ENCODE peak calls at places on chromosomes 6 and 20, in eight cellular contexts. One of them, this sample, is unnamed. For H4K20me1, the result is how much of the 10 kb centered on the place peaks cover.

GRCh38 chr20:17504898-17505663 is 26.1 kb downstream of the BFSP1 start:
- DNase-seq in PC-9: peak
- DNase-seq in fibroblast of lung: peak
- DNase-seq in PC-3: peak
- DNase-seq in MM.1S: peak
- DNase-seq in GM23248: peak
- DNase-seq in H9: peak
- DNase-seq in IMR-90: peak
- DNase-seq in this sample: peak

GRCh38 chr6:125294036-125294435 is 7.7 kb downstream of the HDDC2 start:
- DNase-seq in H9: no peak
- DNase-seq in PC-9: no peak
- DNase-seq in fibroblast of lung: no peak
- DNase-seq in PC-3: no peak
- DNase-seq in IMR-90: no peak
- DNase-seq in MM.1S: no peak
- DNase-seq in GM23248: no peak
- DNase-seq in this sample: peak

GRCh38 chr6:6547111-6547879 is 41.2 kb upstream of the LY86 start:
- DNase-seq in PC-9: peak
- DNase-seq in IMR-90: peak
- DNase-seq in H9: peak
- DNase-seq in fibroblast of lung: peak
- DNase-seq in PC-3: peak
- DNase-seq in MM.1S: peak
- DNase-seq in GM23248: peak
- DNase-seq in this sample: peak

GRCh38 chr6:73308712-73309533 is 45.2 kb downstream of the DPPA5 start:
- DNase-seq in H9: peak
- DNase-seq in PC-9: peak
- DNase-seq in fibroblast of lung: peak
- DNase-seq in GM23248: no peak
- DNase-seq in MM.1S: no peak
- DNase-seq in IMR-90: no peak
- DNase-seq in PC-3: peak
- DNase-seq in this sample: peak

GRCh38 chr20:53751394-53752368 is 158.0 kb upstream of the ZNF217 start:
- DNase-seq in GM23248: peak
- DNase-seq in IMR-90: no peak
- DNase-seq in PC-3: peak
- DNase-seq in PC-9: no peak
- DNase-seq in MM.1S: peak
- DNase-seq in H9: no peak
- DNase-seq in fibroblast of lung: no peak
- DNase-seq in this sample: no peak

GRCh38 chr6:41531591-41532582 is 14.3 kb upstream of the FOXP4 start:
- DNase-seq in PC-3: peak
- DNase-seq in GM23248: peak
- DNase-seq in fibroblast of lung: peak
- DNase-seq in PC-9: no peak
- DNase-seq in IMR-90: peak
- DNase-seq in MM.1S: peak
- DNase-seq in H9: no peak
- DNase-seq in this sample: no peak

GRCh38 chr6:166259296-166259977 is 48.8 kb downstream of the PRR18 start:
- DNase-seq in PC-9: no peak
- DNase-seq in GM23248: no peak
- DNase-seq in MM.1S: peak
- DNase-seq in fibroblast of lung: no peak
- DNase-seq in IMR-90: no peak
- DNase-seq in H9: no peak
- DNase-seq in PC-3: no peak
- DNase-seq in this sample: no peak

GRCh38 chr6:3217286-3217685 is 10.2 kb downstream of the TUBB2B start:
- DNase-seq in fibroblast of lung: no peak
- DNase-seq in GM23248: no peak
- DNase-seq in PC-9: no peak
- DNase-seq in IMR-90: no peak
- DNase-seq in MM.1S: no peak
- DNase-seq in H9: no peak
- DNase-seq in PC-3: no peak
- DNase-seq in this sample: no peak

GRCh38 chr6:34242252-34243130 is 5.8 kb downstream of the HMGA1 start:
- DNase-seq in PC-9: no peak
- DNase-seq in H9: no peak
- DNase-seq in MM.1S: no peak
- DNase-seq in fibroblast of lung: no peak
- DNase-seq in IMR-90: peak
- DNase-seq in GM23248: peak
- DNase-seq in PC-3: peak
- DNase-seq in this sample: no peak

GRCh38 chr6:34241351-34242215 is 4.9 kb downstream of the HMGA1 start:
- DNase-seq in PC-9: no peak
- DNase-seq in PC-3: no peak
- DNase-seq in MM.1S: no peak
- DNase-seq in H9: no peak
- DNase-seq in IMR-90: no peak
- DNase-seq in GM23248: no peak
- DNase-seq in fibroblast of lung: no peak
- DNase-seq in this sample: no peak

GRCh38 chr6:34240329-34241248 is 3.9 kb downstream of the HMGA1 start:
- DNase-seq in IMR-90: no peak
- DNase-seq in PC-3: no peak
- DNase-seq in PC-9: no peak
- DNase-seq in H9: no peak
- DNase-seq in fibroblast of lung: no peak
- DNase-seq in GM23248: no peak
- DNase-seq in MM.1S: no peak
- DNase-seq in this sample: no peak

GRCh38 chr6:34243901-34244884 is 4.6 kb downstream of the SMIM29 start:
- DNase-seq in fibroblast of lung: peak
- DNase-seq in GM23248: peak
- DNase-seq in PC-9: peak
- DNase-seq in IMR-90: peak
- DNase-seq in H9: peak
- DNase-seq in MM.1S: no peak
- DNase-seq in PC-3: peak
- DNase-seq in this sample: peak

GRCh38 chr6:34243131-34243771 is 5.6 kb downstream of the SMIM29 start:
- DNase-seq in GM23248: peak
- DNase-seq in fibroblast of lung: no peak
- DNase-seq in IMR-90: peak
- DNase-seq in PC-9: peak
- DNase-seq in PC-3: peak
- DNase-seq in MM.1S: no peak
- DNase-seq in H9: no peak
- DNase-seq in this sample: no peak
- H4K20me1 ChIP-seq in GM23248: under half
- H4K20me1 ChIP-seq in fibroblast of lung: under half
- H4K20me1 ChIP-seq in IMR-90: under half
- H4K20me1 ChIP-seq in PC-9: under half
- H4K20me1 ChIP-seq in PC-3: under half
- H4K20me1 ChIP-seq in MM.1S: under half
- H4K20me1 ChIP-seq in H9: under half
- H4K20me1 ChIP-seq in this sample: under half

DNA sequence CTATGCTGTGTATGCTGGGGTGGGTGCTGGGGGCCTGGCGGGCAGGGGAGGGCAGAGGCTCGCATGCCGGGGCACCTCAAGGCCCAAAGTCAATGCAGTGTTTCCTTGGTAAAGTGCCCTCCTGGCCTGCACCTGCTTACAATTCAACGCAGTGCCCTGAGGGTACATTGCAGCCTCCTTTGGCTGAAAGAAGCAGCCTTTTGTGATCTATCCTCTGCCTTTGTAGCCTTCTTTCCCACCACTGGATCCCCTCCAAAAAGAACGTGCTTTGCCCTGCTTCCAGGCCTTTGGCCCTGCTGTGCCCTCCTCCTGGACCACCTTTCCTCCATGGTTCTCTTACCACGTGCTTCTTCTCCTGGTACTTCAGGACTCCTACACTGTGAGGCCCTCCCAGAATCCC is 113.6 kb upstream of the PTPN1 start:
- DNase-seq in IMR-90: no peak
- DNase-seq in fibroblast of lung: no peak
- DNase-seq in PC-9: no peak
- DNase-seq in PC-3: no peak
- DNase-seq in MM.1S: no peak
- DNase-seq in H9: no peak
- DNase-seq in GM23248: no peak
- DNase-seq in this sample: no peak
- H3K27ac ChIP-seq in IMR-90: no peak
- H3K27ac ChIP-seq in fibroblast of lung: no peak
- H3K27ac ChIP-seq in PC-9: no peak
- H3K27ac ChIP-seq in PC-3: no peak
- H3K27ac ChIP-seq in MM.1S: no peak
- H3K27ac ChIP-seq in H9: no peak
- H3K27ac ChIP-seq in GM23248: no peak
- H3K27ac ChIP-seq in this sample: no peak

GRCh38 chr6:21997414-21998037 is 299.3 kb downstream of the PRL start:
- DNase-seq in MM.1S: no peak
- DNase-seq in IMR-90: peak
- DNase-seq in H9: no peak
- DNase-seq in PC-9: no peak
- DNase-seq in PC-3: no peak
- DNase-seq in fibroblast of lung: no peak
- DNase-seq in GM23248: no peak
- DNase-seq in this sample: no peak

GRCh38 chr6:21996425-21997207 is 300.2 kb downstream of the PRL start:
- DNase-seq in PC-3: no peak
- DNase-seq in PC-9: no peak
- DNase-seq in IMR-90: no peak
- DNase-seq in fibroblast of lung: no peak
- DNase-seq in MM.1S: no peak
- DNase-seq in GM23248: no peak
- DNase-seq in H9: no peak
- DNase-seq in this sample: peak

GRCh38 chr6:22001336-22002027 is 295.4 kb downstream of the PRL start:
- DNase-seq in MM.1S: no peak
- DNase-seq in H9: no peak
- DNase-seq in PC-9: no peak
- DNase-seq in PC-3: no peak
- DNase-seq in fibroblast of lung: no peak
- DNase-seq in IMR-90: no peak
- DNase-seq in GM23248: no peak
- DNase-seq in this sample: no peak

GRCh38 chr6:21998539-21998938 is 298.3 kb downstream of the PRL start:
- DNase-seq in PC-9: no peak
- DNase-seq in IMR-90: no peak
- DNase-seq in GM23248: no peak
- DNase-seq in fibroblast of lung: no peak
- DNase-seq in PC-3: no peak
- DNase-seq in H9: no peak
- DNase-seq in MM.1S: no peak
- DNase-seq in this sample: no peak

DNA sequence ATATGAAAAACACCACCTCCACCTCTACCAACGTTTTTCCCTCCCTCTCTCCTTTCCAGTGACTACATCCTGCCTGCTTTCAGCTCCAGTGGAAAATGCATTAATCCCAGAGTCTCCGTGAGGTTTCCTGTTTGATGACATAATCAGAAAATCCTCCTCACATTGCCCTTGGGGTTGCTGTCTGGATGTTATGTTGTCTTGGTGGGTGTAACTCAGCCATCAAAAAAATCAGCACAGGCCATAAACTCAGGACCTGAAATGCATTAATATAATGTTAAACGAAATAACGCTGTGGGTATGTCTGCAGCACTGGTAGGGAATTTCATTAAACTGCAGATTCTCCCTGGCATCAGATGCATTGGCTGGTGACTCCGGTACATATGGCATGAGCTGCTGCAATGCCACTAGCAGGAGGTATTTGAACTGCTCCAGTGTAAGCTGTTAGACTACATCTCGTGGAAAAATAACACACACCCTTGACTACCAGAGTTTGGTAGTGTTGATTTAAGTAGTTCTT is 297.8 kb downstream of the PRL start:
- DNase-seq in GM23248: peak
- DNase-seq in fibroblast of lung: no peak
- DNase-seq in PC-9: no peak
- DNase-seq in H9: no peak
- DNase-seq in IMR-90: peak
- DNase-seq in MM.1S: no peak
- DNase-seq in PC-3: no peak
- DNase-seq in this sample: peak
- H4K20me1 ChIP-seq in GM23248: under half
- H4K20me1 ChIP-seq in fibroblast of lung: under half
- H4K20me1 ChIP-seq in PC-9: under half
- H4K20me1 ChIP-seq in H9: under half
- H4K20me1 ChIP-seq in IMR-90: under half
- H4K20me1 ChIP-seq in MM.1S: under half
- H4K20me1 ChIP-seq in PC-3: under half
- H4K20me1 ChIP-seq in this sample: under half

GRCh38 chr6:137182654-137183073 is 9.2 kb upstream of the IL22RA2 start:
- DNase-seq in H9: no peak
- DNase-seq in IMR-90: no peak
- DNase-seq in PC-3: no peak
- DNase-seq in MM.1S: no peak
- DNase-seq in fibroblast of lung: no peak
- DNase-seq in PC-9: no peak
- DNase-seq in GM23248: no peak
- DNase-seq in this sample: no peak

GRCh38 chr6:137176729-137177128 is 3.3 kb upstream of the IL22RA2 start:
- DNase-seq in GM23248: no peak
- DNase-seq in fibroblast of lung: no peak
- DNase-seq in H9: no peak
- DNase-seq in IMR-90: no peak
- DNase-seq in PC-9: no peak
- DNase-seq in PC-3: no peak
- DNase-seq in MM.1S: no peak
- DNase-seq in this sample: no peak

GRCh38 chr6:137185290-137185689 is 11.8 kb upstream of the IL22RA2 start:
- DNase-seq in GM23248: no peak
- DNase-seq in fibroblast of lung: no peak
- DNase-seq in H9: no peak
- DNase-seq in PC-3: no peak
- DNase-seq in PC-9: no peak
- DNase-seq in IMR-90: no peak
- DNase-seq in MM.1S: no peak
- DNase-seq in this sample: no peak

GRCh38 chr6:137177611-137178010 is 4.2 kb upstream of the IL22RA2 start:
- DNase-seq in IMR-90: no peak
- DNase-seq in MM.1S: no peak
- DNase-seq in GM23248: no peak
- DNase-seq in PC-9: no peak
- DNase-seq in H9: no peak
- DNase-seq in PC-3: no peak
- DNase-seq in fibroblast of lung: no peak
- DNase-seq in this sample: no peak

DNA sequence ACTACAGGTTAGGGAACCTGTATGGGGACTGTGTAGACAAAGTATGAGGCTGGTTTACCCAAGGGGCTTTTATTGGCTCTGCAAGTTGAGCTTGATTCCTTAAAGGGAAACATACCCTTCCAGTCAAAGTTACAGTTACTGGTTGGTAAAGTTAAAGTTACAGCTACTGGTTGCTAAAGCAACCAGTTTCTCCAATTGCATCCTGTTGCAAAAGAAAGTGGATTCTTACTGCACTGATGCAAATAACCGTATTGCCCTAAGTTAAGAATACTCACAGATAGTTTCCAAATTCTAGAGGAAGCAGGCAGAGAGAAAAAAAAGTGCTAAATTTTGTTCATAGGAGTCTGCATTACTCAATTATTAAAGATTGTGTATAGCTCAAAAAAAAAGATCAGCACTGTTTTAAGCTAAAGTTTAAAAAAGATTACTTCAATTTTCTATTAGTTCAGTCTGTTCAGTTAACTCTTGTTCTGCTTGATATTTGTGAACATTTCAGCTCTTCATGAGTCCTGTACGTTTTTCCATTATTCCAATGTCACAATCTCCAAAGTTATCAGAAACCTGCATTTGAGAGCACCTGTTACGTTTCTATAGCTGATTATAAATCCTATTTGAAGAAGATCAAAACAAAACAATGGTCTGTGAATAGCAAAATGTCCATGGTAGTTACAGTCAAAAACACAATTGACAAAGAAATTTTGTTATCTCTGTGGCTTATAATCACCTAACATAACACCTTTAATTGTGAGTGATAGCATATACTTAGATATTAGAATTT is 8.6 kb upstream of the IL22RA2 start:
- DNase-seq in GM23248: no peak
- DNase-seq in PC-3: no peak
- DNase-seq in PC-9: no peak
- DNase-seq in fibroblast of lung: no peak
- DNase-seq in H9: no peak
- DNase-seq in IMR-90: no peak
- DNase-seq in MM.1S: no peak
- DNase-seq in this sample: no peak
- H3K27ac ChIP-seq in GM23248: no peak
- H3K27ac ChIP-seq in PC-3: no peak
- H3K27ac ChIP-seq in PC-9: no peak
- H3K27ac ChIP-seq in fibroblast of lung: no peak
- H3K27ac ChIP-seq in H9: no peak
- H3K27ac ChIP-seq in IMR-90: no peak
- H3K27ac ChIP-seq in MM.1S: no peak
- H3K27ac ChIP-seq in this sample: no peak

This sample was measured in mammary epithelial cell.